ENCODE peak calls at places on chromosome 2, in nine cellular contexts. F, A, B, P, O, G, Q, T and Z are unnamed samples.
A peak's percentile ranks its signal among the peaks of the same experiment; 100 is the strongest.

GRCh38 chr2:200761168-200761715 is 50.5 kb upstream of the BZW1 start:
- DNase-seq in O (peak; percentile 59), A (no peak), F (no peak), Q (no peak), T (no peak), G (no peak), P (no peak), B (no peak), Z (no peak)

GRCh38 chr2:1993711-1994682 is 249.7 kb upstream of the PXDN start:
- DNase-seq in A (no peak), T (no peak), O (no peak), P (no peak), Q (no peak), F (no peak), B (no peak), G (no peak), Z (peak; percentile 79)

GRCh38 chr2:119699016-119699606 is 20.1 kb downstream of the TMEM177 start:
- DNase-seq in G (no peak), P (no peak), Q (no peak), B (no peak), O (no peak), F (no peak), T (no peak), A (no peak), Z (no peak)

GRCh38 chr2:71716697-71717624 is 263.6 kb downstream of the DYSF start:
- DNase-seq in G (no peak), A (peak; percentile 43), T (peak; percentile 74), P (peak; percentile 98), F (no peak), B (no peak), O (peak; percentile 88), Q (no peak), Z (peak; percentile 95)

GRCh38 chr2:50995610-50996009 is 36.3 kb downstream of the NRXN1 start:
- DNase-seq in B (no peak), P (no peak), O (no peak), F (no peak), T (no peak), Q (no peak), A (no peak), G (no peak), Z (no peak)

GRCh38 chr2:218375212-218375611 is 6.9 kb upstream of the SLC11A1 start:
- DNase-seq in G (no peak), P (no peak), F (no peak), T (no peak), O (peak; percentile 17), A (no peak), B (no peak), Q (no peak), Z (no peak)

GRCh38 chr2:156649596-156649995 is 213.4 kb downstream of the GPD2 start:
- DNase-seq in P (no peak), G (no peak), Q (no peak), O (no peak), B (no peak), T (no peak), F (no peak), A (peak; percentile 68), Z (no peak)

GRCh38 chr2:39513641-39514094 is 76.6 kb upstream of the MAP4K3 start:
- DNase-seq in T (no peak), Q (peak; percentile 23), G (no peak), A (peak; percentile 50), F (peak; percentile 19), O (peak; percentile 97), B (peak; percentile 61), P (peak; percentile 71), Z (peak; percentile 93)

GRCh38 chr2:159075726-159076125 is 107.3 kb downstream of the TANC1 start:
- DNase-seq in O (no peak), P (no peak), T (no peak), G (no peak), A (no peak), Q (no peak), B (no peak), F (no peak), Z (no peak)

GRCh38 chr2:100011272-100011711 is 131.1 kb downstream of the AFF3 start:
- DNase-seq in G (no peak), Q (no peak), P (no peak), F (no peak), B (no peak), A (no peak), O (peak; percentile 75), T (no peak), Z (no peak)